ENCODE peak calls at places on chromosomes 5 and 9, in six cellular contexts. One of them, this sample, is unnamed.

GRCh38 chr5:65927497-65928340 is 1.3 kb downstream of the ERBIN start:
- DNase-seq in trophoblast cell: peak; percentile 31
- DNase-seq in mesenchymal stem cell: peak; percentile 77
- DNase-seq in IMR-90: peak; percentile 72
- DNase-seq in H1: no peak
- DNase-seq in neuronal stem cell: no peak
- DNase-seq in this sample: no peak

GRCh38 chr5:143717400-143717799 is 94.6 kb upstream of the HMHB1 start:
- DNase-seq in mesenchymal stem cell: peak; percentile 23
- DNase-seq in neuronal stem cell: no peak
- DNase-seq in trophoblast cell: no peak
- DNase-seq in H1: no peak
- DNase-seq in IMR-90: peak; percentile 72
- DNase-seq in this sample: no peak

GRCh38 chr5:142545653-142546322 is 140.1 kb downstream of the FGF1 start:
- DNase-seq in IMR-90: peak; percentile 84
- DNase-seq in neuronal stem cell: no peak
- DNase-seq in mesenchymal stem cell: peak; percentile 95
- DNase-seq in H1: no peak
- DNase-seq in trophoblast cell: peak; percentile 92
- DNase-seq in this sample: no peak

GRCh38 chr9:69554945-69555344 is 117.2 kb downstream of the APBA1 start:
- DNase-seq in neuronal stem cell: no peak
- DNase-seq in IMR-90: peak; percentile 93
- DNase-seq in H1: no peak
- DNase-seq in mesenchymal stem cell: peak; percentile 78
- DNase-seq in trophoblast cell: peak; percentile 8
- DNase-seq in this sample: no peak

GRCh38 chr5:74094096-74094778 is 468.2 kb downstream of the ARHGEF28 start:
- DNase-seq in trophoblast cell: no peak
- DNase-seq in H1: no peak
- DNase-seq in IMR-90: no peak
- DNase-seq in mesenchymal stem cell: no peak
- DNase-seq in neuronal stem cell: no peak
- DNase-seq in this sample: no peak

GRCh38 chr9:107158321-107158720 is 124.8 kb upstream of the RAD23B start:
- DNase-seq in H1: peak; percentile 47
- DNase-seq in neuronal stem cell: peak; percentile 23
- DNase-seq in mesenchymal stem cell: peak; percentile 53
- DNase-seq in IMR-90: peak; percentile 37
- DNase-seq in trophoblast cell: peak; percentile 35
- DNase-seq in this sample: peak; percentile 78

GRCh38 chr9:125343518-125344284 is 82.1 kb downstream of the GAPVD1 start:
- DNase-seq in IMR-90: peak; percentile 76
- DNase-seq in H1: no peak
- DNase-seq in trophoblast cell: no peak
- DNase-seq in neuronal stem cell: peak; percentile 57
- DNase-seq in mesenchymal stem cell: peak; percentile 59
- DNase-seq in this sample: peak; percentile 58

GRCh38 chr5:170265527-170265926 is 32.0 kb downstream of the LCP2 start:
- DNase-seq in IMR-90: no peak
- DNase-seq in mesenchymal stem cell: peak; percentile 27
- DNase-seq in H1: peak; percentile 43
- DNase-seq in neuronal stem cell: no peak
- DNase-seq in trophoblast cell: no peak
- DNase-seq in this sample: no peak

GRCh38 chr9:108775901-108776306 is 79.9 kb downstream of the ACTL7B start:
- DNase-seq in neuronal stem cell: no peak
- DNase-seq in IMR-90: no peak
- DNase-seq in H1: no peak
- DNase-seq in mesenchymal stem cell: peak; percentile 32
- DNase-seq in trophoblast cell: no peak
- DNase-seq in this sample: no peak

GRCh38 chr9:6414291-6414690 is 1.3 kb downstream of the UHRF2 start:
- DNase-seq in IMR-90: peak; percentile 50
- DNase-seq in H1: no peak
- DNase-seq in trophoblast cell: peak; percentile 29
- DNase-seq in neuronal stem cell: no peak
- DNase-seq in mesenchymal stem cell: peak; percentile 65
- DNase-seq in this sample: no peak

GRCh38 chr9:85914108-85914507 is 26.8 kb upstream of the NAA35 start:
- DNase-seq in IMR-90: no peak
- DNase-seq in trophoblast cell: no peak
- DNase-seq in neuronal stem cell: no peak
- DNase-seq in mesenchymal stem cell: peak; percentile 11
- DNase-seq in H1: no peak
- DNase-seq in this sample: no peak

GRCh38 chr5:89255845-89256463 is 373.0 kb upstream of the MEF2C start:
- DNase-seq in H1: no peak
- DNase-seq in IMR-90: peak; percentile 82
- DNase-seq in trophoblast cell: no peak
- DNase-seq in neuronal stem cell: no peak
- DNase-seq in mesenchymal stem cell: peak; percentile 76
- DNase-seq in this sample: no peak

GRCh38 chr9:109254317-109254716 is 66.5 kb downstream of the EPB41L4B start:
- DNase-seq in H1: no peak
- DNase-seq in mesenchymal stem cell: peak; percentile 30
- DNase-seq in neuronal stem cell: no peak
- DNase-seq in IMR-90: peak; percentile 86
- DNase-seq in trophoblast cell: peak; percentile 80
- DNase-seq in this sample: no peak

GRCh38 chr9:135905380-135906282 is 1.7 kb downstream of the CAMSAP1 start:
- DNase-seq in mesenchymal stem cell: peak; percentile 69
- DNase-seq in trophoblast cell: peak; percentile 76
- DNase-seq in IMR-90: peak; percentile 38
- DNase-seq in neuronal stem cell: no peak
- DNase-seq in H1: no peak
- DNase-seq in this sample: no peak

GRCh38 chr5:159444441-159445082 is 114.3 kb upstream of the IL12B start:
- DNase-seq in mesenchymal stem cell: peak; percentile 70
- DNase-seq in neuronal stem cell: peak; percentile 39
- DNase-seq in trophoblast cell: peak; percentile 73
- DNase-seq in H1: no peak
- DNase-seq in IMR-90: peak; percentile 69
- DNase-seq in this sample: peak; percentile 30

GRCh38 chr5:129395247-129395646 is 64.9 kb upstream of the ADAMTS19 start:
- DNase-seq in mesenchymal stem cell: no peak
- DNase-seq in IMR-90: no peak
- DNase-seq in trophoblast cell: no peak
- DNase-seq in neuronal stem cell: no peak
- DNase-seq in H1: no peak
- DNase-seq in this sample: no peak

DNA sequence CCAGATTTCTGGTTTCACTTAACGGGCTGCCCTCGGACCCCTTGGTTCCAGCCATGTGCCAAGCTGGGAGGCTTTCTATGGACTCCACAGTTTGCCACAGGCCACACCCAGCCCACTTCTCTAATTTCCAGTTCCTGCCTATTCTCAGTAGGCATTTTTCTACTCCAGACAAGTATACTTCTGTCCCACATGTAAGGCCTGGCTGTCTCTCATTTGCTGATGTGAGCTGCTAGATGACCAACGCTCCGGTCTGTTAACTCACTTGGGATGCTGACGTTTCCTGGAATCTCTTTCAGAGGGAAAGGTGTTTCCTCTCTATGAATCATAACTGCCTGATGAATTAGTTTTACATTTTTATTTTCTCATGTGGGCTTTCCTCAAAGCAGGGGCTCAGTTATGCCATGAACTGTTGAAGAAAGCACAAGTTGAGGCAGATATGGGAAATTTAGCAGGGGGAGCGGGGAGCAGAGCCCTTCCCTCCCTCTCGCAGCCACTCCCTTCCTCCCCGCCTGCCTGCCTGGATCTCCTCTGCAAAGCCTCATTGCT is 36.3 kb downstream of the ERGIC1 start:
- DNase-seq in H1: no peak
- DNase-seq in neuronal stem cell: no peak
- DNase-seq in IMR-90: peak; percentile 97
- DNase-seq in trophoblast cell: peak; percentile 90
- DNase-seq in mesenchymal stem cell: peak; percentile 88
- DNase-seq in this sample: no peak
- H4K91ac ChIP-seq in H1: no peak overlapping the region
- H4K91ac ChIP-seq in neuronal stem cell: no peak overlapping the region
- H4K91ac ChIP-seq in IMR-90: peak overlapping the region; percentile 97
- H4K91ac ChIP-seq in trophoblast cell: no peak overlapping the region
- H4K91ac ChIP-seq in mesenchymal stem cell: peak overlapping the region; percentile 78
- H4K91ac ChIP-seq in this sample: no peak overlapping the region

GRCh38 chr5:122778157-122778556 is 3.3 kb downstream of the SNX2 start:
- DNase-seq in IMR-90: no peak
- DNase-seq in neuronal stem cell: no peak
- DNase-seq in mesenchymal stem cell: no peak
- DNase-seq in trophoblast cell: no peak
- DNase-seq in H1: no peak
- DNase-seq in this sample: no peak

GRCh38 chr5:122774861-122775712 is at the start of gene SNX2:
- DNase-seq in neuronal stem cell: peak; percentile 83
- DNase-seq in mesenchymal stem cell: peak; percentile 83
- DNase-seq in IMR-90: peak; percentile 76
- DNase-seq in H1: peak; percentile 98
- DNase-seq in trophoblast cell: peak; percentile 93
- DNase-seq in this sample: peak; percentile 93

GRCh38 chr5:122775713-122776084 is 819 bp downstream of the SNX2 start:
- DNase-seq in mesenchymal stem cell: no peak
- DNase-seq in trophoblast cell: no peak
- DNase-seq in neuronal stem cell: no peak
- DNase-seq in IMR-90: no peak
- DNase-seq in H1: no peak
- DNase-seq in this sample: no peak

GRCh38 chr5:122774519-122774860 is 390 bp upstream of the SNX2 start:
- DNase-seq in neuronal stem cell: no peak
- DNase-seq in trophoblast cell: no peak
- DNase-seq in IMR-90: no peak
- DNase-seq in H1: no peak
- DNase-seq in mesenchymal stem cell: no peak
- DNase-seq in this sample: no peak

DNA sequence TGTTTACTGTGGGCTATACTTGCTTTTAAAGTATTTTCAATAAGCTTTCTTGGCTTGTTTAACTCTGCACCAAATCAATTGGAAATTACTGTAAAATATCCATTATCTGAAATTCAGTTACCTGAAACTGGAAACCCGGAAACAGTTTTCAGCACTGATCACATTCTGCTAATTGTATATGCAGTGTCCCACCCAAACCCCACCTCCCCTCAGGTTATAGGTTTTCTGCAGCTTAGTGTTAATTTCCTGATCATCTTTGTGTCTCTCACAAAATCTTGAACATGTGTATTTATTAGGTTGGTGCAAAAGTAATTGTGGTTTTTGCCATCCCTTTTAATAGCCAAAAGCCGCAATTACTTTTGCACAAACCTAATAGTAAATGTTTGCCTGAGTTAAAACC is 1.3 kb downstream of the SNX2 start:
- DNase-seq in trophoblast cell: no peak
- DNase-seq in H1: no peak
- DNase-seq in mesenchymal stem cell: no peak
- DNase-seq in neuronal stem cell: no peak
- DNase-seq in IMR-90: no peak
- DNase-seq in this sample: no peak
- H3K27ac ChIP-seq in trophoblast cell: no peak overlapping the region
- H3K27ac ChIP-seq in H1: no peak overlapping the region
- H3K27ac ChIP-seq in mesenchymal stem cell: no peak overlapping the region
- H3K27ac ChIP-seq in neuronal stem cell: no peak overlapping the region
- H3K27ac ChIP-seq in IMR-90: no peak overlapping the region
- H3K27ac ChIP-seq in this sample: no peak overlapping the region

DNA sequence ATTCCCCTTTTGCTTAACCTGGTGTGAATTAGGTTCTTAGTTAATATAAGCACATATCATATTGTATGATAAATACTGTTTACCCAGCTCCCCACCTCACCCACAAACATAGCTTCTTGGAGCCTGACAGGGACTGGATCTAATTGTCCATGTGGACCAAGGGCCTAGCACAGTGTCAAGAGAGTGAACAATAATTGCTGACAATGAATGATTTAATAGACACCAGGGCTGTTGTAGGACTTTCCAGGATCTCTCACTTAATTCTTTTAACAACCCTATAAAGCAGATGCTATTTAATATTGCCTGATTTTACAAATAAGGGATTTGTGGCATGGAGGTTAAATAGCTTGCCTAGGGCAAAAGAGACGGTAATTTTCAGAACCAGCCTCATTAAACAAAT is 24.8 kb downstream of the AK3 start:
- DNase-seq in IMR-90: no peak
- DNase-seq in mesenchymal stem cell: no peak
- DNase-seq in trophoblast cell: no peak
- DNase-seq in neuronal stem cell: no peak
- DNase-seq in H1: no peak
- DNase-seq in this sample: no peak
- H4K91ac ChIP-seq in IMR-90: no peak overlapping the region
- H4K91ac ChIP-seq in mesenchymal stem cell: no peak overlapping the region
- H4K91ac ChIP-seq in trophoblast cell: no peak overlapping the region
- H4K91ac ChIP-seq in neuronal stem cell: no peak overlapping the region
- H4K91ac ChIP-seq in H1: no peak overlapping the region
- H4K91ac ChIP-seq in this sample: no peak overlapping the region

DNA sequence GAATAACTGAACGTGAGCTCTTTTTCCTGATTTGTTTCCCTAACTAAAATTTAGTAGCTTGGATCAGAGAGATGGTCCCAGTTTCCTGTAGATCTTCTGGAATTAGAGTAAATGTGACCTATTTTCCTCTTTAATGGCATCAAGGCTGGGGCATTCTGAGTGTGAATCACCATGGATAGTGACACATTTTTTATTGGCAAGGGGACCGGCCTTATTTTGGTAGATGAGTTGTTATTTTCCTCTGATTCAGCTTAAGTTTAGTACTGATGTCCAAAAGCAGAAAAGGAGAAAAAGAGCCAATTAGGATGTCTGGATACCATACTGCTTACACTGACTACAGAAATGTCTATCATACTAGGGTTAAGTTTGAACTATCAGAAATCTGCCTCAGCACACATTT is 68.1 kb downstream of the RNF38 start:
- DNase-seq in mesenchymal stem cell: no peak
- DNase-seq in H1: no peak
- DNase-seq in neuronal stem cell: no peak
- DNase-seq in trophoblast cell: no peak
- DNase-seq in IMR-90: peak; percentile 10
- DNase-seq in this sample: no peak
- H3K27ac ChIP-seq in mesenchymal stem cell: no peak overlapping the region
- H3K27ac ChIP-seq in H1: no peak overlapping the region
- H3K27ac ChIP-seq in neuronal stem cell: no peak overlapping the region
- H3K27ac ChIP-seq in trophoblast cell: no peak overlapping the region
- H3K27ac ChIP-seq in IMR-90: no peak overlapping the region
- H3K27ac ChIP-seq in this sample: no peak overlapping the region

DNA sequence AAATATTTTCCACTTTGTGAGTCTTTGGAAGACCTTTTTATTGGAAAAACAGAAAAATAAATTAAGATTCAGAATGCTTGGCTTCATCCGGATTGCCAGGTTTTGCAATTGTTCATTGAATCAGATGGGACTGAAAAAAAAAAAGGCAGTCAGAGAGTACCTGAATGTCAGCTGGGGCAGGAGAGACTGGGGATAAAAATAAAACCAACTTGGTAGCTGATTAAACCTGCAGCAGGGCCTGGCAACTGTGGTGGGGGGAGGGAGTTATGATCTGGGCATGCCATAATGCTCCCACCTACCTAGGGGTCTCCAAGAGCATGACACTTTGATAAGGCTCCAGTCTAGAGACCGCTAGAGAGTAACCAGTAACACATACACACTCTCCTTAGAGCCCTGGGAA is 454.4 kb downstream of the DTWD2 start:
- DNase-seq in mesenchymal stem cell: no peak
- DNase-seq in H1: no peak
- DNase-seq in IMR-90: no peak
- DNase-seq in trophoblast cell: no peak
- DNase-seq in neuronal stem cell: no peak
- DNase-seq in this sample: no peak
- H4K91ac ChIP-seq in mesenchymal stem cell: no peak overlapping the region
- H4K91ac ChIP-seq in H1: no peak overlapping the region
- H4K91ac ChIP-seq in IMR-90: no peak overlapping the region
- H4K91ac ChIP-seq in trophoblast cell: no peak overlapping the region
- H4K91ac ChIP-seq in neuronal stem cell: no peak overlapping the region
- H4K91ac ChIP-seq in this sample: no peak overlapping the region

GRCh38 chr5:371811-372555 is 50.5 kb downstream of the AHRR start:
- DNase-seq in H1: peak; percentile 42
- DNase-seq in trophoblast cell: no peak
- DNase-seq in mesenchymal stem cell: no peak
- DNase-seq in IMR-90: no peak
- DNase-seq in neuronal stem cell: no peak
- DNase-seq in this sample: peak; percentile 23
- H3K27ac ChIP-seq in H1: no peak overlapping the region
- H3K27ac ChIP-seq in trophoblast cell: no peak overlapping the region
- H3K27ac ChIP-seq in mesenchymal stem cell: no peak overlapping the region
- H3K27ac ChIP-seq in IMR-90: peak overlapping the region; percentile 84
- H3K27ac ChIP-seq in neuronal stem cell: no peak overlapping the region
- H3K27ac ChIP-seq in this sample: no peak overlapping the region